ENCODE peak calls at places on chromosomes 3 and 15, in six cellular contexts. B is upper lobe of right lung, O is MM.1S, N is heart right ventricle, R is neuronal stem cell, U is upper lobe of left lung. K is an unnamed sample. For H3K27me3, the result is how much of the 10 kb centered on the place peaks cover.

GRCh38 chr3:132242095-132242494 is 75.1 kb upstream of the ACP3 start:
- DNase-seq in U (no peak), B (no peak), N (no peak), R (no peak), O (no peak), K (no peak)

GRCh38 chr3:148991219-148992026 is at the start of gene GYG1:
- DNase-seq in U (peak), B (peak), N (peak), R (peak), O (peak), K (peak)

GRCh38 chr3:16673530-16673929 is 68.3 kb upstream of the DAZL start:
- DNase-seq in B (no peak), N (no peak), U (no peak), R (no peak), O (no peak), K (no peak)

GRCh38 chr3:164679245-164679644 is 399.1 kb downstream of the SI start:
- DNase-seq in U (no peak), O (no peak), R (no peak), N (no peak), B (no peak), K (no peak)

GRCh38 chr3:197736010-197736490 is 654 bp downstream of the RUBCN start:
- DNase-seq in B (peak), N (no peak), R (no peak), O (peak), U (peak), K (peak)

GRCh38 chr15:33506781-33507180 is 196.0 kb downstream of the RYR3 start:
- DNase-seq in N (no peak), B (no peak), U (no peak), R (no peak), O (no peak), K (no peak)

GRCh38 chr3:32842531-32842931 is 24.7 kb downstream of the TRIM71 start:
- DNase-seq in B (peak), U (no peak), O (peak), N (no peak), R (no peak), K (no peak)

GRCh38 chr3:143648708-143649107 is 199.6 kb downstream of the SLC9A9 start:
- DNase-seq in O (no peak), R (no peak), B (no peak), N (no peak), U (no peak), K (peak)

GRCh38 chr15:70198441-70199123 is 100.9 kb upstream of the TLE3 start:
- DNase-seq in B (peak), N (no peak), R (no peak), U (no peak), O (no peak), K (no peak)

GRCh38 chr3:119597548-119598288 is at the start of gene PLA1A:
- DNase-seq in N (no peak), O (no peak), U (no peak), B (no peak), R (no peak), K (no peak)

GRCh38 chr15:94265009-94265408 is 33.6 kb downstream of the MCTP2 start:
- DNase-seq in B (no peak), R (no peak), U (peak), O (no peak), N (no peak), K (no peak)

GRCh38 chr15:61621146-61621545 is 392.0 kb upstream of the RORA start:
- DNase-seq in B (no peak), O (peak), U (no peak), N (no peak), R (peak), K (peak)

GRCh38 chr3:182837855-182838454 is 44.7 kb downstream of the ATP11B start:
- DNase-seq in B (no peak), R (no peak), O (peak), U (no peak), N (no peak), K (peak)

GRCh38 chr3:8768364-8769087 is 887 bp downstream of the OXTR start:
- DNase-seq in O (no peak), R (no peak), U (no peak), B (no peak), N (no peak), K (no peak)

GRCh38 chr15:67103869-67104268 is 38.5 kb downstream of the SMAD3 start:
- DNase-seq in B (no peak), U (no peak), N (no peak), O (no peak), R (no peak), K (no peak)

GRCh38 chr3:132630612-132631011 is 29.0 kb downstream of the ACAD11 start:
- DNase-seq in U (no peak), O (no peak), R (no peak), N (no peak), B (no peak), K (no peak)

GRCh38 chr3:157844770-157845522 is 261.3 kb downstream of the SHOX2 start:
- DNase-seq in R (no peak), U (no peak), N (no peak), B (no peak), O (no peak), K (peak)

GRCh38 chr3:122496529-122496928 is 18.2 kb downstream of the KPNA1 start:
- DNase-seq in B (no peak), R (no peak), U (no peak), N (no peak), O (no peak), K (no peak)
- H3K4me3 ChIP-seq in B (no peak), R (no peak), U (no peak), N (no peak), O (no peak), K (no peak)

GRCh38 chr3:37903320-37903719 is 41.6 kb downstream of the CTDSPL start:
- DNase-seq in O (no peak), B (no peak), R (no peak), U (no peak), N (no peak), K (no peak)
- H3K27me3 ChIP-seq in O (under half), B (under half), R (under half), U (under half), N (under half), K (under half)

GRCh38 chr3:4987374-4988296 is 8.4 kb downstream of the BHLHE40 start:
- DNase-seq in O (no peak), R (no peak), U (no peak), N (no peak), B (no peak), K (no peak)
- H3K4me3 ChIP-seq in O (peak), R (no peak), U (peak), N (peak), B (peak), K (peak)

DNA sequence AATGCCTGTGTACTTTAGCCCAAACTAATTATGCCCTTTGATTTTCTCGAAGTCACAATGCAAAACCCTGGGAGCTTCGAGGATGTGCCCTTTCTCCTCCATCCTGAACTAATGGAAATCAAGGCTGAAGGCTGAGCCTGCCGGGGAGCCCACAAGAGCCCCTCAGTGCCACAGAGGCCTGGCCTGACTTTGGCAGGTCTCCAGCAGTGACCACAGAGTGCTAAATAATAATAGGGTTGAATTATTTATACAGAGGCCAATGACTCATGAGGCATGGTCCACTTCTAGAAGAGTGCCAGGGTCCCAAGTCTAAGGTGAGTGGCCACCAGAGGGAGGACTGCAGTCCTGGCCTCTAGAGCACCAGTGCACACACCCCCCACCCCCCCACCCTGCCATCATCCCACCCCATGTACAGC is 19.1 kb upstream of the GLCE start:
- DNase-seq in U (no peak), B (no peak), O (no peak), R (no peak), N (no peak), K (no peak)
- H3K27me3 ChIP-seq in U (under half), B (under half), O (under half), R (under half), N (under half), K (under half)

DNA sequence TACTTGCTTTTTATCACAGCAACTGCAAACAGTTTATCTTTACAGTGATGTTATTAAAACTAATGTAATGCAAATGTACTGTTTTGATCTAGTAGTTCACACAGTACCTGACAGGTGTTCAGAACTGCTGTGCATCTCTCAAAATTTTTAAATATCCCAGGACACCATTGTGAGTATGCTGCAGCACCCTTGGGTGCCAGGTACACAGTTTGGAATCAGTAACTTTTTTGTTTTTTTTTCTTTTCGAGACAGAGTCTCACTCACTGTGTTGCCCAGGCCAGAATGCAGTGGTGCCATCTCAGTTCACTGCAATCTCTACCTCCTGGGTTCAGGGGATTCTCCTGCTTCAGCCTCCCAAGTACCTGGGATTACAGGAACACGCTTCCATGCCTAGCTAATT is 3.0 kb downstream of the KNL1 start:
- DNase-seq in U (no peak), N (no peak), O (no peak), R (no peak), B (no peak), K (no peak)
- H3K4me3 ChIP-seq in U (no peak), N (no peak), O (no peak), R (no peak), B (no peak), K (no peak)

GRCh38 chr3:128456776-128457715 is 9.6 kb downstream of the DNAJB8 start:
- DNase-seq in O (no peak), R (no peak), N (no peak), B (no peak), U (no peak), K (no peak)
- H3K27me3 ChIP-seq in O (half or more), R (half or more), N (under half), B (under half), U (under half), K (under half)